ENCODE peak calls at places on chromosomes 11 and 22, in eight cellular contexts. G is kidney epithelial cell, K is mesendoderm, Q is gastrocnemius medialis, U is neural progenitor cell, V is A673, X is neuronal stem cell, Y is transverse colon. Z is an unnamed sample. For H3K36me3, the result is how much of the 10 kb centered on the place peaks cover.

GRCh38 chr11:119742263-119742861 is 13.4 kb upstream of the NECTIN1 start:
- DNase-seq in G (no peak), K (peak), Q (no peak), U (peak), V (peak), X (peak), Y (peak), Z (no peak)

GRCh38 chr11:112532506-112532905 is 271.8 kb upstream of the PLET1 start:
- DNase-seq in G (no peak), K (no peak), Q (no peak), U (no peak), V (no peak), X (no peak), Y (no peak), Z (no peak)

GRCh38 chr11:110715541-110715940 is 3.3 kb upstream of the ARHGAP20 start:
- DNase-seq in G (no peak), K (no peak), Q (no peak), U (no peak), V (no peak), X (no peak), Y (no peak), Z (peak)

GRCh38 chr22:24601217-24602104 is 1.5 kb upstream of the GGT1 start:
- DNase-seq in G (no peak), K (no peak), Q (no peak), U (no peak), V (no peak), X (no peak), Y (peak), Z (no peak)

GRCh38 chr11:134333312-134333711 is 1.5 kb downstream of the GLB1L2 start:
- DNase-seq in G (no peak), K (no peak), Q (no peak), U (no peak), V (no peak), X (no peak), Y (no peak), Z (no peak)

GRCh38 chr11:42407379-42407778 is 904.4 kb upstream of the API5 start:
- DNase-seq in G (no peak), K (peak), Q (no peak), U (peak), V (peak), X (peak), Y (no peak), Z (no peak)

GRCh38 chr11:91163619-91164451 is 941.0 kb upstream of the CHORDC1 start:
- DNase-seq in G (peak), K (no peak), Q (no peak), U (no peak), V (peak), X (no peak), Y (no peak), Z (no peak)

GRCh38 chr11:119791701-119792151 is 62.7 kb upstream of the NECTIN1 start:
- DNase-seq in G (no peak), K (peak), Q (no peak), U (peak), V (peak), X (peak), Y (no peak), Z (no peak)

GRCh38 chr22:30877662-30878515 is 90.7 kb downstream of the MORC2 start:
- DNase-seq in G (no peak), K (no peak), Q (no peak), U (no peak), V (no peak), X (no peak), Y (no peak), Z (no peak)

GRCh38 chr22:48705917-48706605 is 1121.6 kb downstream of the BRD1 start:
- DNase-seq in G (no peak), K (no peak), Q (no peak), U (no peak), V (no peak), X (no peak), Y (no peak), Z (no peak)

GRCh38 chr11:129814244-129814992 is 1.2 kb upstream of the TMEM45B start:
- DNase-seq in G (no peak), K (peak), Q (no peak), U (peak), V (peak), X (no peak), Y (no peak), Z (no peak)

GRCh38 chr11:105639527-105639926 is 29.7 kb downstream of the GRIA4 start:
- DNase-seq in G (no peak), K (no peak), Q (no peak), U (no peak), V (no peak), X (no peak), Y (no peak), Z (no peak)

GRCh38 chr22:28239941-28240340 is 320.9 kb upstream of the PITPNB start:
- DNase-seq in G (no peak), K (no peak), Q (no peak), U (no peak), V (no peak), X (no peak), Y (no peak), Z (no peak)

GRCh38 chr22:17102297-17102667 is 17.5 kb downstream of the IL17RA start:
- DNase-seq in G (no peak), K (no peak), Q (no peak), U (no peak), V (no peak), X (no peak), Y (no peak), Z (no peak)

GRCh38 chr11:31987118-31988005 is 103.5 kb upstream of the RCN1 start:
- DNase-seq in G (no peak), K (peak), Q (no peak), U (peak), V (peak), X (peak), Y (no peak), Z (no peak)

GRCh38 chr22:25637032-25637431 is 72.6 kb downstream of the GRK3 start:
- DNase-seq in G (no peak), K (no peak), Q (no peak), U (no peak), V (no peak), X (no peak), Y (no peak), Z (no peak)

GRCh38 chr11:6746086-6746618 is 25.6 kb downstream of the OR2AG2 start:
- DNase-seq in G (no peak), K (no peak), Q (no peak), U (no peak), V (no peak), X (no peak), Y (peak), Z (no peak)

GRCh38 chr22:36017661-36018091 is 10.9 kb downstream of the RBFOX2 start:
- DNase-seq in G (no peak), K (peak), Q (no peak), U (no peak), V (no peak), X (no peak), Y (no peak), Z (no peak)

GRCh38 chr11:69546735-69547370 is 65.4 kb downstream of the LINC01488 start:
- DNase-seq in G (no peak), K (no peak), Q (no peak), U (no peak), V (no peak), X (no peak), Y (no peak), Z (no peak)

GRCh38 chr22:50257451-50258360 is 3.8 kb downstream of the MAPK12 start:
- DNase-seq in G (no peak), K (peak), Q (peak), U (no peak), V (no peak), X (no peak), Y (no peak), Z (no peak)

GRCh38 chr11:130865091-130865771 is 51.0 kb downstream of the SNX19 start:
- DNase-seq in G (no peak), K (peak), Q (peak), U (peak), V (no peak), X (no peak), Y (no peak), Z (no peak)

GRCh38 chr22:49119551-49119952 is 708.1 kb downstream of the BRD1 start:
- DNase-seq in G (no peak), K (peak), Q (no peak), U (peak), V (peak), X (no peak), Y (no peak), Z (no peak)

GRCh38 chr11:70688142-70688541 is 289.8 kb downstream of the CTTN start:
- DNase-seq in G (no peak), K (no peak), Q (no peak), U (no peak), V (no peak), X (no peak), Y (peak), Z (no peak)

GRCh38 chr11:45876401-45876800 is 9.1 kb upstream of the MAPK8IP1 start:
- DNase-seq in G (no peak), K (peak), Q (no peak), U (peak), V (no peak), X (no peak), Y (no peak), Z (no peak)

GRCh38 chr11:45870706-45871105 is 14.7 kb upstream of the MAPK8IP1 start:
- DNase-seq in G (no peak), K (no peak), Q (no peak), U (no peak), V (no peak), X (no peak), Y (no peak), Z (no peak)

GRCh38 chr11:45871638-45872037 is 13.8 kb upstream of the MAPK8IP1 start:
- DNase-seq in G (no peak), K (no peak), Q (no peak), U (no peak), V (no peak), X (no peak), Y (no peak), Z (no peak)

GRCh38 chr11:45869551-45869950 is 15.9 kb upstream of the MAPK8IP1 start:
- DNase-seq in G (no peak), K (no peak), Q (no peak), U (no peak), V (no peak), X (no peak), Y (no peak), Z (no peak)

DNA sequence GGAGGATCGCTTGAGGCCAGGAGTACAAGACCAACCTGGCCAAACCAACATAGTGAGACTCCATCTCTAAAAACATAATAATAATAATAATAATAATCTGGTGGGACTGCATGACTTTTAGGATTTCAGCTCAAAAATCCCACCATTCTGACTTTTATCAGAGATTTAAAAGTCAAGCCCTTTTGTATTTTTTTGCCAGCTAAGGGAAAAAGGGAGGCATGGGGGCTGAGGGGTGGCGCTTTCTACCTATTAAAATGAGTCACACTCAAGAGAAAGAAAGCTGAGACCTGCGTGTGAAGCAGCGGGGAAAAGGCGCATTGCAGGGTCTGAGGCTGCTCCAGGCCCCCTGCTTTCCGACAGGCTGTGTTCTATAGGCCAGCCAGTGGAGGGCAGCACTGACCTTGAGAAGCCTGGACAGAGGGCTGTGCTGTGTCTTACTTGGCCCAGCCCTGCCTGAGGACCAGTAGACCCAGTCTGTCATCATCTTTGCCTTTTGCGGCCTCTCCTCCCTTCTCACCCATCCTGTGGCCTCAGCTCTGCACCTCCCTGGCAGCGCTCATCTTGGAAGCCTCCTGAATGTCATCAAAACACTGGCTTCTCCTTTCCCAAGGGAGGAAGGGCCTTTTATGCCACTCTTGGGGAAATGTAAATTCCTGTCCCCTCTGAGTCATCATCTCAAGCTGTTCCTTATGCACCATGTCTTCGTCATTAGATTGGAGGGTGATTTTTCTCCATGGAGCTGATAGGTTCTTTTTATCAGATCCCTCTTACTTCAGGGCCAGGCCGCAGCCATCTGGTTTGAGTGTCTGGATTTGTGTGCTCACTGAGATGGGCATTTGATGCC is 12.7 kb upstream of the MAPK8IP1 start:
- DNase-seq in G (no peak), K (peak), Q (no peak), U (peak), V (peak), X (peak), Y (no peak), Z (peak)
- H3K36me3 ChIP-seq in G (under half), K (under half), Q (half or more), U (under half), V (half or more), X (half or more), Y (half or more), Z (under half)

DNA sequence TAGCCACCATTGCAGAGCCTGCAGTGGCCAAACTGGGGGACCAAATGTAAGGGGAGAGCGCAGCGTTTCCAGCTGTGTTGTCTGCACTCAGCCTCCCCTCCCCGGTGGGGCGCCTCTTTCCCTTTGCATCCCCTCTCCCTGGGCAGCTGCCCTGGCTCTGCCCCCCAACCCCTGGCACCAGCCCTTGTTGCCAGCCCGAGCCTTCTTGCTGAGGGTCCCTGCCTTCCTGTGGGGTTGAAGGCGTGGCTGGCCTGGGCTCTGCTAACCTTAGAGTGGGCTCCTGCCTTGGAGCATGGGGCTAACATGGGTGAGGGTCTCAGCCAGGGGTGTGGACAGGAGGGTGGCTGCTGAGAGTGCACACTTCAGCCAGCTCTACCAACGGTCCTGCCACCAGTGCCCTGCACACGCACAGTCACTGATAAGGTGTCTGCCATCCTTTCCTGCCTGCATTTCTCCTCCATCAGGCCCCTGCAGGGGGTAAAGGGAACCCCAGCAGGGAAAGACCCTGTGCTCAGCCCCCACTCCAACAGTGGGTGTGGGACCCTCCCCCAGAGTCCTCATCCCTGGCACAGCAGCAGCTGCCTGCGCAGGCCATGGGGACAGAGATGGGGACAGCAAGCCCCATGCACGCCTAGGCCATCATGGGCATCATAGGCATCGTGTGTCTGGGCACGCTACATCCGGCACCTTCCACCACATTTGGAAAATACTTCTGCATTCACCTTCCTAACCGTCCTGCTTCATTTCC is 43.5 kb downstream of the CERK start:
- DNase-seq in G (no peak), K (no peak), Q (no peak), U (no peak), V (no peak), X (no peak), Y (no peak), Z (no peak)
- H3K36me3 ChIP-seq in G (under half), K (under half), Q (half or more), U (under half), V (half or more), X (half or more), Y (half or more), Z (under half)

DNA sequence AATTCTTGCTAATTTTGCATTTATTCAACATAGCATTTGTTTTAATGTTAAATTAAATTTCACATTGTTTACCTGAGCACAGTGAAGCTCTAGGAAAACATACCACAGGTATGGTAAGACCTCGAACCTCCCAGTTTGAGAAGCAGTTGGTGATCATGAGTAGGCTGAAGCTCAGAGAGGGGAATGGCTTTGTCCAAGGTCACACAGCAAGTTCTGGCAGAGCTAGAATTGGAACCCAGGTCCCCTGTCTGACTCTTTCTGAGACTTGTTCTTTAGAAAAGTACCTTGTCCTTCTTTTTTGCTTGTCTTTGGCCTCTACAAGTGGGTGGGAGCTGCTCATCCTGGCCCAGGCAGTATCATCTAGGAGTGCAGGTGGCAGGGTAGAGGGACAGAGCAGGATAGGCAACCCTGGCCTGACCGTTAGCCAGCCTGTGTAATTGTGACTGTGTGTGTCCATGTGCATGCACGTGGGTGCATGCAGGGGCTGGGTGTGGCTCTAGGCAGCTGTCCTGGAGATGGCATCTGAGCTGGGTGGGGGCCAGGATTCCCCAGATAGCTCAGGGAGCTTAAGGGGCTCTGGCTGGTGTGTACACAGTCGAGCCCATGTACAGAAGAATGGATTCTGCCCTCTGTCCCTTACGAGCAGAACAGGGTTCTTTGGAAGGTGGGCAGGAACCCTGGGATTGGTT is 21.6 kb downstream of the PHLDB1 start:
- DNase-seq in G (no peak), K (no peak), Q (no peak), U (no peak), V (no peak), X (no peak), Y (no peak), Z (no peak)
- H3K36me3 ChIP-seq in G (under half), K (under half), Q (under half), U (under half), V (under half), X (half or more), Y (under half), Z (half or more)

GRCh38 chr22:42711895-42712837 is 8.5 kb downstream of the A4GALT start:
- DNase-seq in G (no peak), K (no peak), Q (no peak), U (no peak), V (no peak), X (no peak), Y (no peak), Z (no peak)
- H3K36me3 ChIP-seq in G (under half), K (under half), Q (under half), U (under half), V (under half), X (under half), Y (under half), Z (under half)

GRCh38 chr11:65353376-65353775 is 1.2 kb upstream of the TIGD3 start:
- DNase-seq in G (no peak), K (no peak), Q (no peak), U (no peak), V (no peak), X (no peak), Y (no peak), Z (no peak)

GRCh38 chr11:65351511-65351910 is 3.0 kb upstream of the TIGD3 start:
- DNase-seq in G (no peak), K (no peak), Q (no peak), U (no peak), V (no peak), X (no peak), Y (no peak), Z (no peak)

GRCh38 chr11:65353900-65354264 is 669 bp upstream of the TIGD3 start:
- DNase-seq in G (no peak), K (peak), Q (no peak), U (no peak), V (no peak), X (no peak), Y (no peak), Z (no peak)

GRCh38 chr11:65354265-65355012 is at the start of gene TIGD3:
- DNase-seq in G (peak), K (peak), Q (peak), U (peak), V (peak), X (peak), Y (peak), Z (peak)

GRCh38 chr11:65352783-65353182 is 1.8 kb upstream of the TIGD3 start:
- DNase-seq in G (no peak), K (no peak), Q (no peak), U (no peak), V (no peak), X (no peak), Y (no peak), Z (no peak)
- H3K36me3 ChIP-seq in G (under half), K (under half), Q (under half), U (under half), V (half or more), X (half or more), Y (under half), Z (under half)

GRCh38 chr22:45171830-45172229 is 8.1 kb downstream of the NUP50 start:
- DNase-seq in G (no peak), K (no peak), Q (no peak), U (no peak), V (no peak), X (no peak), Y (no peak), Z (no peak)
- H3K36me3 ChIP-seq in G (under half), K (under half), Q (half or more), U (under half), V (half or more), X (half or more), Y (under half), Z (under half)

GRCh38 chr11:910044-910588 is 494 bp downstream of the CHID1 start:
- DNase-seq in G (no peak), K (no peak), Q (no peak), U (no peak), V (no peak), X (no peak), Y (no peak), Z (no peak)

GRCh38 chr11:909406-909805 is 1.2 kb downstream of the CHID1 start:
- DNase-seq in G (no peak), K (no peak), Q (no peak), U (no peak), V (no peak), X (no peak), Y (no peak), Z (no peak)

GRCh38 chr11:908273-908672 is 2.3 kb downstream of the CHID1 start:
- DNase-seq in G (no peak), K (no peak), Q (no peak), U (no peak), V (no peak), X (no peak), Y (no peak), Z (no peak)

GRCh38 chr11:905952-906351 is 4.7 kb downstream of the CHID1 start:
- DNase-seq in G (no peak), K (no peak), Q (no peak), U (no peak), V (no peak), X (no peak), Y (no peak), Z (no peak)

DNA sequence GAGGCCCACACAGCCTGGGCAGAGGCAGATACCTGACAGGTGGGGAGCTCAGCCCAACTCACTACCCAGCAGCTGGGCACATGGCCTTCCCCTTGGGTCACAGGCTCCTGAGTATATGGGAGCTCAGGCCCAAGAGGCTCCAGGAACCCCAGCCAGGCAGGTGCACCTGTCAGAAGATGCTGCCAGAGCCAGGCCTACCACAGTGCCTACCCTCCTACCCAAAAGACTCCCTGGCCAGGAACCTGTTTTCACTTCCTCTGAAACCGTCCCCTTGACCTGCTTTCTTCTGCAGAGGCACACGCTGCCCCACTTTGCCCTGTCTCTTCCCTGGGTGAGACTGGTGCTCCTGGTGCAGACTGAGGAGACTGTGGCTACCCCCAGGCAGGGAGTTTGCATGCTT is 2.9 kb downstream of the CHID1 start:
- DNase-seq in G (no peak), K (no peak), Q (no peak), U (no peak), V (no peak), X (no peak), Y (no peak), Z (no peak)
- H3K36me3 ChIP-seq in G (under half), K (under half), Q (under half), U (under half), V (under half), X (under half), Y (under half), Z (under half)